ENCODE peak calls at places on chromosomes 11 and 22, in eight cellular contexts. P is EL; W is CD4-positive, CD25-positive, alpha-beta regulatory T cell; R is NCI-H2171 treated with DMSO at 0.1 percent for 48 hours; I is GM04504; K is pancreas; B is NAMALWA; Y is stimulated activated naive B cell treated with anti-CD40 and anti-IgM and Interleukin-4, amounts not matched to agents 10 μg/mL and 1 μg/mL and 100 μg/mL, for 72 hours. V is an unnamed sample.

GRCh38 chr11:7672960-7673723 is at the start of gene CYB5R2:
- DNase-seq in P (peak), W (no peak), R (no peak), I (no peak), K (peak), B (no peak), Y (no peak), V (peak)

GRCh38 chr22:38412435-38413084 is 42.4 kb downstream of the KCNJ4 start:
- DNase-seq in P (no peak), W (no peak), R (no peak), I (no peak), K (peak), B (no peak), Y (no peak), V (peak)

GRCh38 chr11:118343981-118344521 is at the start of gene CD3G:
- DNase-seq in P (no peak), W (peak), R (no peak), I (no peak), K (no peak), B (no peak), Y (no peak), V (no peak)

GRCh38 chr11:88167853-88168252 is 7.4 kb downstream of the RAB38 start:
- DNase-seq in P (no peak), W (no peak), R (no peak), I (no peak), K (no peak), B (no peak), Y (no peak), V (no peak)

GRCh38 chr22:31206896-31207687 is 5.0 kb upstream of the LIMK2 start:
- DNase-seq in P (no peak), W (no peak), R (peak), I (no peak), K (no peak), B (no peak), Y (no peak), V (no peak)

GRCh38 chr11:114311946-114312345 is 15.7 kb downstream of the NNMT start:
- DNase-seq in P (no peak), W (no peak), R (no peak), I (no peak), K (no peak), B (no peak), Y (no peak), V (no peak)

GRCh38 chr11:102794382-102794781 is 3.6 kb downstream of the MMP1 start:
- DNase-seq in P (peak), W (no peak), R (no peak), I (no peak), K (no peak), B (peak), Y (peak), V (peak)

GRCh38 chr11:20310137-20310536 is 53.4 kb upstream of the HTATIP2 start:
- DNase-seq in P (no peak), W (no peak), R (no peak), I (no peak), K (no peak), B (no peak), Y (no peak), V (no peak)

GRCh38 chr11:94823127-94823732 is 55.1 kb downstream of the AMOTL1 start:
- DNase-seq in P (no peak), W (no peak), R (no peak), I (no peak), K (no peak), B (no peak), Y (no peak), V (no peak)

GRCh38 chr22:20204281-20204680 is 53.4 kb upstream of the CCDC188 start:
- DNase-seq in P (no peak), W (no peak), R (peak), I (no peak), K (no peak), B (no peak), Y (no peak), V (no peak)

V was measured in GM10248.